ENCODE peak calls at places on chromosome 22, in five cellular contexts. One of them, this sample, is unnamed.

GRCh38 chr22:39522567-39523300 is 2.4 kb downstream of the ATF4 start:
- DNase-seq in lower leg skin: no peak
- DNase-seq in endothelial cell: no peak
- DNase-seq in AG09309: peak
- DNase-seq in BJ: no peak
- DNase-seq in this sample: no peak

GRCh38 chr22:36891646-36892045 is 21.8 kb upstream of the CSF2RB start:
- DNase-seq in AG09309: no peak
- DNase-seq in endothelial cell: no peak
- DNase-seq in BJ: no peak
- DNase-seq in lower leg skin: no peak
- DNase-seq in this sample: no peak

GRCh38 chr22:45225732-45226560 is 14.7 kb downstream of the KIAA0930 start:
- DNase-seq in AG09309: no peak
- DNase-seq in lower leg skin: peak
- DNase-seq in endothelial cell: no peak
- DNase-seq in BJ: no peak
- DNase-seq in this sample: no peak

GRCh38 chr22:30413001-30413400 is 12.6 kb upstream of the MTFP1 start:
- DNase-seq in lower leg skin: no peak
- DNase-seq in AG09309: no peak
- DNase-seq in endothelial cell: no peak
- DNase-seq in BJ: no peak
- DNase-seq in this sample: no peak

GRCh38 chr22:36377022-36377631 is 10.6 kb downstream of the MYH9 start:
- DNase-seq in AG09309: no peak
- DNase-seq in lower leg skin: no peak
- DNase-seq in BJ: no peak
- DNase-seq in endothelial cell: no peak
- DNase-seq in this sample: no peak

GRCh38 chr22:29755889-29756288 is 10.9 kb downstream of the ZMAT5 start:
- DNase-seq in lower leg skin: no peak
- DNase-seq in AG09309: no peak
- DNase-seq in endothelial cell: no peak
- DNase-seq in BJ: no peak
- DNase-seq in this sample: no peak

GRCh38 chr22:23217171-23218052 is 37.1 kb downstream of the BCR start:
- DNase-seq in AG09309: no peak
- DNase-seq in lower leg skin: no peak
- DNase-seq in endothelial cell: no peak
- DNase-seq in BJ: no peak
- DNase-seq in this sample: no peak

GRCh38 chr22:28279888-28280287 is 360.8 kb upstream of the PITPNB start:
- DNase-seq in endothelial cell: no peak
- DNase-seq in AG09309: peak
- DNase-seq in BJ: peak
- DNase-seq in lower leg skin: no peak
- DNase-seq in this sample: no peak

GRCh38 chr22:37552560-37553163 is 7.6 kb upstream of the CDC42EP1 start:
- DNase-seq in AG09309: no peak
- DNase-seq in lower leg skin: no peak
- DNase-seq in BJ: no peak
- DNase-seq in endothelial cell: peak
- DNase-seq in this sample: no peak

GRCh38 chr22:49213731-49214352 is 613.8 kb downstream of the BRD1 start:
- DNase-seq in endothelial cell: no peak
- DNase-seq in lower leg skin: peak
- DNase-seq in BJ: no peak
- DNase-seq in AG09309: no peak
- DNase-seq in this sample: no peak

GRCh38 chr22:21074092-21074715 is 28.5 kb downstream of the LRRC74B start:
- DNase-seq in lower leg skin: no peak
- DNase-seq in endothelial cell: no peak
- DNase-seq in BJ: peak
- DNase-seq in AG09309: peak
- DNase-seq in this sample: no peak

GRCh38 chr22:46773074-46773473 is 10.6 kb downstream of the TBC1D22A start:
- DNase-seq in endothelial cell: no peak
- DNase-seq in lower leg skin: no peak
- DNase-seq in AG09309: no peak
- DNase-seq in BJ: no peak
- DNase-seq in this sample: no peak

GRCh38 chr22:37953437-37954179 is at the start of the genes C22orf23 and POLR2F:
- DNase-seq in BJ: peak
- DNase-seq in lower leg skin: peak
- DNase-seq in AG09309: peak
- DNase-seq in endothelial cell: peak
- DNase-seq in this sample: peak

GRCh38 chr22:27801616-27802388 is at the start of gene MN1:
- DNase-seq in endothelial cell: peak
- DNase-seq in lower leg skin: no peak
- DNase-seq in BJ: no peak
- DNase-seq in AG09309: no peak
- DNase-seq in this sample: peak

GRCh38 chr22:38261478-38261803 is 11.4 kb downstream of the TMEM184B start:
- DNase-seq in AG09309: no peak
- DNase-seq in lower leg skin: no peak
- DNase-seq in endothelial cell: no peak
- DNase-seq in BJ: no peak
- DNase-seq in this sample: no peak

GRCh38 chr22:37519268-37520195 is at the start of gene CARD10:
- DNase-seq in AG09309: no peak
- DNase-seq in lower leg skin: no peak
- DNase-seq in endothelial cell: peak
- DNase-seq in BJ: no peak
- DNase-seq in this sample: no peak

GRCh38 chr22:29112102-29112501 is 39.3 kb downstream of the KREMEN1 start:
- DNase-seq in lower leg skin: no peak
- DNase-seq in AG09309: no peak
- DNase-seq in endothelial cell: no peak
- DNase-seq in BJ: no peak
- DNase-seq in this sample: no peak

GRCh38 chr22:49574205-49574604 is 253.5 kb downstream of the BRD1 start:
- DNase-seq in AG09309: no peak
- DNase-seq in BJ: no peak
- DNase-seq in lower leg skin: no peak
- DNase-seq in endothelial cell: no peak
- DNase-seq in this sample: no peak

GRCh38 chr22:32063701-32064100 is 20.6 kb downstream of the SLC5A1 start:
- DNase-seq in endothelial cell: no peak
- DNase-seq in BJ: no peak
- DNase-seq in lower leg skin: peak
- DNase-seq in AG09309: no peak
- DNase-seq in this sample: no peak

GRCh38 chr22:39388261-39389011 is 11.1 kb upstream of the TAB1 start:
- DNase-seq in endothelial cell: peak
- DNase-seq in AG09309: no peak
- DNase-seq in BJ: peak
- DNase-seq in lower leg skin: peak
- DNase-seq in this sample: peak

GRCh38 chr22:39959640-39960447 is at the start of gene TMA7B:
- DNase-seq in endothelial cell: peak
- DNase-seq in BJ: no peak
- DNase-seq in lower leg skin: no peak
- DNase-seq in AG09309: no peak
- DNase-seq in this sample: no peak

GRCh38 chr22:30829901-30830550 is 135.4 kb downstream of the OSBP2 start:
- DNase-seq in lower leg skin: peak
- DNase-seq in BJ: peak
- DNase-seq in endothelial cell: no peak
- DNase-seq in AG09309: peak
- DNase-seq in this sample: no peak

GRCh38 chr22:22558972-22559603 is at the start of gene PRAME:
- DNase-seq in lower leg skin: no peak
- DNase-seq in AG09309: no peak
- DNase-seq in BJ: no peak
- DNase-seq in endothelial cell: peak
- DNase-seq in this sample: peak

GRCh38 chr22:24486501-24486921 is 8.6 kb upstream of the UPB1 start:
- DNase-seq in BJ: peak
- DNase-seq in endothelial cell: no peak
- DNase-seq in lower leg skin: no peak
- DNase-seq in AG09309: peak
- DNase-seq in this sample: no peak

GRCh38 chr22:23110190-23110921 is 31.4 kb downstream of the RSPH14 start:
- DNase-seq in BJ: no peak
- DNase-seq in lower leg skin: no peak
- DNase-seq in AG09309: no peak
- DNase-seq in endothelial cell: no peak
- DNase-seq in this sample: no peak

GRCh38 chr22:46798366-46799057 is 36.1 kb downstream of the TBC1D22A start:
- DNase-seq in BJ: no peak
- DNase-seq in lower leg skin: peak
- DNase-seq in AG09309: no peak
- DNase-seq in endothelial cell: peak
- DNase-seq in this sample: peak

GRCh38 chr22:48889887-48890692 is 937.6 kb downstream of the BRD1 start:
- DNase-seq in AG09309: no peak
- DNase-seq in BJ: no peak
- DNase-seq in endothelial cell: no peak
- DNase-seq in lower leg skin: peak
- DNase-seq in this sample: no peak

GRCh38 chr22:49016909-49017768 is 810.5 kb downstream of the BRD1 start:
- DNase-seq in lower leg skin: peak
- DNase-seq in BJ: no peak
- DNase-seq in AG09309: no peak
- DNase-seq in endothelial cell: no peak
- DNase-seq in this sample: no peak

GRCh38 chr22:28930357-28931007 is 47.1 kb downstream of the ZNRF3 start:
- DNase-seq in lower leg skin: peak
- DNase-seq in endothelial cell: no peak
- DNase-seq in BJ: no peak
- DNase-seq in AG09309: no peak
- DNase-seq in this sample: no peak

GRCh38 chr22:23574371-23574811 is 5.7 kb downstream of the IGLL1 start:
- DNase-seq in AG09309: no peak
- DNase-seq in endothelial cell: no peak
- DNase-seq in lower leg skin: no peak
- DNase-seq in BJ: no peak
- DNase-seq in this sample: no peak

GRCh38 chr22:22662095-22662494 is 17.7 kb downstream of the GGTLC2 start:
- DNase-seq in BJ: no peak
- DNase-seq in endothelial cell: no peak
- DNase-seq in lower leg skin: no peak
- DNase-seq in AG09309: no peak
- DNase-seq in this sample: no peak

GRCh38 chr22:29916007-29916544 is 33.1 kb downstream of the MTMR3 start:
- DNase-seq in AG09309: no peak
- DNase-seq in lower leg skin: no peak
- DNase-seq in endothelial cell: no peak
- DNase-seq in BJ: no peak
- DNase-seq in this sample: no peak

GRCh38 chr22:20944042-20944441 is 23.0 kb upstream of the AIFM3 start:
- DNase-seq in BJ: no peak
- DNase-seq in AG09309: no peak
- DNase-seq in endothelial cell: no peak
- DNase-seq in lower leg skin: no peak
- DNase-seq in this sample: no peak

GRCh38 chr22:31290494-31291402 is 1.5 kb downstream of the PIK3IP1 start:
- DNase-seq in AG09309: no peak
- DNase-seq in BJ: peak
- DNase-seq in endothelial cell: peak
- DNase-seq in lower leg skin: peak
- DNase-seq in this sample: peak

GRCh38 chr22:36258750-36259619 is 6.1 kb downstream of the APOL1 start:
- DNase-seq in BJ: no peak
- DNase-seq in lower leg skin: no peak
- DNase-seq in endothelial cell: peak
- DNase-seq in AG09309: no peak
- DNase-seq in this sample: no peak

GRCh38 chr22:38852522-38852921 is 8.7 kb upstream of the NPTXR start:
- DNase-seq in endothelial cell: no peak
- DNase-seq in lower leg skin: no peak
- DNase-seq in AG09309: no peak
- DNase-seq in BJ: no peak
- DNase-seq in this sample: no peak

GRCh38 chr22:25853902-25854301 is 111.9 kb downstream of the MYO18B start:
- DNase-seq in lower leg skin: no peak
- DNase-seq in endothelial cell: no peak
- DNase-seq in BJ: no peak
- DNase-seq in AG09309: no peak
- DNase-seq in this sample: no peak
- TF ChIP-seq CTCF in lower leg skin: no peak
- TF ChIP-seq CTCF in endothelial cell: no peak
- TF ChIP-seq CTCF in BJ: no peak
- TF ChIP-seq CTCF in AG09309: no peak
- TF ChIP-seq CTCF in this sample: peak

GRCh38 chr22:42930810-42931420 is 73.8 kb upstream of the ARFGAP3 start:
- DNase-seq in BJ: no peak
- DNase-seq in lower leg skin: no peak
- DNase-seq in AG09309: no peak
- DNase-seq in endothelial cell: no peak
- DNase-seq in this sample: no peak
- TF ChIP-seq CTCF in BJ: no peak
- TF ChIP-seq CTCF in lower leg skin: no peak
- TF ChIP-seq CTCF in AG09309: peak
- TF ChIP-seq CTCF in endothelial cell: no peak
- TF ChIP-seq CTCF in this sample: no peak

GRCh38 chr22:19799322-19800190 is 39.0 kb downstream of the TBX1 start:
- DNase-seq in endothelial cell: no peak
- DNase-seq in lower leg skin: peak
- DNase-seq in AG09309: peak
- DNase-seq in BJ: peak
- DNase-seq in this sample: no peak
- TF ChIP-seq CTCF in endothelial cell: no peak
- TF ChIP-seq CTCF in lower leg skin: no peak
- TF ChIP-seq CTCF in AG09309: peak
- TF ChIP-seq CTCF in BJ: peak
- TF ChIP-seq CTCF in this sample: no peak

GRCh38 chr22:33274214-33274828 is 216.1 kb upstream of the SYN3 start:
- DNase-seq in lower leg skin: no peak
- DNase-seq in BJ: no peak
- DNase-seq in endothelial cell: peak
- DNase-seq in AG09309: no peak
- DNase-seq in this sample: no peak
- TF ChIP-seq CTCF in lower leg skin: no peak
- TF ChIP-seq CTCF in BJ: peak
- TF ChIP-seq CTCF in endothelial cell: peak
- TF ChIP-seq CTCF in AG09309: peak
- TF ChIP-seq CTCF in this sample: peak

GRCh38 chr22:41367680-41368542 is 13.8 kb upstream of the TEF start:
- DNase-seq in endothelial cell: no peak
- DNase-seq in AG09309: peak
- DNase-seq in lower leg skin: peak
- DNase-seq in BJ: peak
- DNase-seq in this sample: no peak

GRCh38 chr22:41368543-41368817 is 13.3 kb upstream of the TEF start:
- DNase-seq in AG09309: no peak
- DNase-seq in endothelial cell: no peak
- DNase-seq in lower leg skin: no peak
- DNase-seq in BJ: no peak
- DNase-seq in this sample: no peak

GRCh38 chr22:41365425-41365824 is 16.3 kb upstream of the TEF start:
- DNase-seq in endothelial cell: no peak
- DNase-seq in lower leg skin: no peak
- DNase-seq in BJ: no peak
- DNase-seq in AG09309: no peak
- DNase-seq in this sample: no peak

GRCh38 chr22:41366323-41367014 is 15.3 kb upstream of the TEF start:
- DNase-seq in BJ: no peak
- DNase-seq in AG09309: no peak
- DNase-seq in lower leg skin: no peak
- DNase-seq in endothelial cell: no peak
- DNase-seq in this sample: no peak

GRCh38 chr22:41367039-41367679 is 14.6 kb upstream of the TEF start:
- DNase-seq in lower leg skin: peak
- DNase-seq in BJ: peak
- DNase-seq in endothelial cell: no peak
- DNase-seq in AG09309: peak
- DNase-seq in this sample: no peak
- TF ChIP-seq CTCF in lower leg skin: no peak
- TF ChIP-seq CTCF in BJ: peak
- TF ChIP-seq CTCF in endothelial cell: no peak
- TF ChIP-seq CTCF in AG09309: peak
- TF ChIP-seq CTCF in this sample: no peak